ENCODE peak calls at places on chromosomes 7 and 10, in seven cellular contexts. T, N, D, M, Z, C and J are unnamed samples.

GRCh38 chr10:5959116-5959515 is 18.2 kb downstream of the IL15RA start:
- DNase-seq in M (no peak), D (peak; percentile 1), C (no peak), T (no peak), Z (no peak), N (no peak), J (no peak)

GRCh38 chr10:46019541-46020343 is 10.7 kb downstream of the NCOA4 start:
- DNase-seq in D (peak; percentile 61), C (no peak), T (peak; percentile 45), N (peak; percentile 20), Z (no peak), M (no peak), J (no peak)

GRCh38 chr7:122304604-122304975 is at the start of gene FEZF1:
- DNase-seq in D (no peak), Z (no peak), N (peak; percentile 81), M (no peak), T (no peak), C (no peak), J (no peak)

GRCh38 chr7:151115836-151116418 is 29.7 kb downstream of the AGAP3 start:
- DNase-seq in C (peak; percentile 33), M (peak; percentile 81), D (no peak), N (peak; percentile 63), Z (peak; percentile 64), T (no peak), J (no peak)

GRCh38 chr7:32500922-32501341 is 5.6 kb downstream of the AVL9 start:
- DNase-seq in Z (no peak), C (no peak), N (no peak), D (no peak), T (peak; percentile 58), M (no peak), J (no peak)

GRCh38 chr7:151566897-151567320 is 47.2 kb upstream of the RHEB start:
- DNase-seq in C (no peak), N (peak; percentile 52), M (no peak), Z (no peak), T (no peak), D (no peak), J (no peak)

GRCh38 chr10:11898372-11899066 is 75.4 kb downstream of the PROSER2 start:
- DNase-seq in D (no peak), M (peak; percentile 78), T (no peak), C (no peak), Z (peak; percentile 78), N (no peak), J (peak; percentile 94)

GRCh38 chr10:15587271-15587670 is 132.5 kb downstream of the ITGA8 start:
- DNase-seq in D (no peak), C (no peak), T (no peak), M (no peak), Z (no peak), N (no peak), J (no peak)

GRCh38 chr10:124886195-124886594 is 55.7 kb upstream of the ZRANB1 start:
- DNase-seq in M (no peak), N (no peak), Z (no peak), D (no peak), C (no peak), T (no peak), J (no peak)

GRCh38 chr10:73467210-73467609 is 28.6 kb downstream of the PPP3CB start:
- DNase-seq in Z (no peak), N (no peak), M (no peak), T (no peak), C (no peak), D (no peak), J (no peak)

GRCh38 chr7:35465791-35466336 is 212.0 kb upstream of the TBX20 start:
- DNase-seq in Z (peak; percentile 47), D (peak; percentile 85), M (peak; percentile 62), T (no peak), N (no peak), C (no peak), J (no peak)

GRCh38 chr10:117900280-117900679 is 146.5 kb downstream of the RAB11FIP2 start:
- DNase-seq in D (no peak), C (no peak), T (no peak), N (no peak), Z (no peak), M (no peak), J (no peak)

GRCh38 chr10:23038172-23038571 is 57.2 kb upstream of the MSRB2 start:
- DNase-seq in D (no peak), N (no peak), M (no peak), Z (no peak), T (no peak), C (no peak), J (no peak)

GRCh38 chr10:70590663-70591416 is 11.7 kb downstream of the PRF1 start:
- DNase-seq in C (peak; percentile 11), Z (no peak), M (peak; percentile 17), N (no peak), D (no peak), T (no peak), J (no peak)

GRCh38 chr10:92492748-92493240 is 81.1 kb downstream of the IDE start:
- DNase-seq in C (no peak), N (no peak), T (no peak), Z (no peak), D (no peak), M (no peak), J (no peak)

GRCh38 chr10:100518761-100519241 is 860 bp downstream of the SEC31B start:
- DNase-seq in C (peak; percentile 84), T (peak; percentile 82), N (peak; percentile 87), D (peak; percentile 48), Z (peak; percentile 44), M (peak; percentile 79), J (peak; percentile 79)

GRCh38 chr7:135713836-135714470 is 14.0 kb downstream of the SLC13A4 start:
- DNase-seq in Z (no peak), M (no peak), T (no peak), C (no peak), N (no peak), D (no peak), J (peak; percentile 36)

GRCh38 chr7:118918556-118918955 is 694.1 kb downstream of the ANKRD7 start:
- DNase-seq in M (no peak), Z (no peak), T (no peak), N (peak; percentile 28), C (no peak), D (no peak), J (peak; percentile 36)

GRCh38 chr7:125484755-125485154 is 555.1 kb upstream of the POT1 start:
- DNase-seq in M (no peak), T (no peak), N (no peak), C (no peak), D (no peak), Z (no peak), J (no peak)

GRCh38 chr7:137685439-137686164 is 161.2 kb downstream of the DGKI start:
- DNase-seq in C (no peak), T (no peak), M (no peak), Z (no peak), D (no peak), N (no peak), J (no peak)

GRCh38 chr10:74917481-74918077 is 91.2 kb downstream of the KAT6B start:
- DNase-seq in Z (no peak), T (no peak), M (no peak), C (no peak), D (no peak), N (no peak), J (no peak)

GRCh38 chr10:101629781-101630419 is 41.8 kb downstream of the DPCD start:
- DNase-seq in D (no peak), Z (no peak), M (no peak), C (no peak), T (no peak), N (no peak), J (no peak)

GRCh38 chr7:2036786-2037185 is 196.0 kb downstream of the MAD1L1 start:
- DNase-seq in M (no peak), T (no peak), N (no peak), D (no peak), C (no peak), Z (peak; percentile 12), J (no peak)

GRCh38 chr10:79349072-79349491 is 1.8 kb downstream of the PPIF start:
- DNase-seq in T (no peak), M (no peak), C (peak; percentile 12), Z (peak; percentile 37), D (no peak), N (no peak), J (no peak)
- H3K27ac ChIP-seq in T (no peak overlapping the region), M (peak overlapping the region; percentile 95), C (no peak overlapping the region), Z (peak overlapping the region; percentile 28), D (no peak overlapping the region), N (no peak overlapping the region), J (no peak overlapping the region)

DNA sequence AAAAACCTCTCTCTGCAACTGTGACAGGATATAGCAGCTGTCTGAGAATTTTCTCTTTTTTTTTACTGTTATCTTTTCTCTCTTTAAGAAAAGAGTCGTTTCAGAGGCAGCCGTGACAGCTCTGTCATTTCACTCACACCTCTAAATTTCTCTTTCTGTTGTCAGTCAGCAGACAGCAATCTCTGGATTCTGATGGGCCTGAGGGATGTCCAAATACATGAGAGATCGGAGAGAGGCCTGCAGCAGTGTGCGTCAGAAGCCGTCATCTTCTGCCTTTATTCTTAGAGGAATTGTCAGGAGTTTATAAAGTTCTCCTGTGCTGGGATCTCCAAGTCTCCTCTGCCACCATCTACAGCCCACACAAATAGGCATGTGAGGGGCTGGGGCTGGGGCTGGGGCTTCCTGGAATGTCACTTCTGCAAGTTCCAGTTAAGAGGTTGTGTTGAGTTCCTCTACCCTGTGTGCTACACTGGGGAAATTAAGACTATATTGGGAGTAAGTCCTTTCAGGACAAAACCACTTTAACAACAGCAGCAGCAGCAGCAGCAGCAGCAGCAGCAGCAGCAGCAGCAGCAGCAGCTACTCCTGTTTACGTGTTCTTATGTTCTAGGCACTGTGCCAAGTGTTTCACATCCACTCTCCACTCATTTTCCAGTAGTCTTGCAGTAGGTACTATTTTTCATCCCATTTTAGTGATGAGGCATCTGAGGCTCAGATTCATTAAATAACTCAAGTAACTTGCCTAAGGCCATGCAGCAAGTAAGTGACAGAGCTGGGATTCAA is 541.3 kb downstream of the LRMDA start:
- DNase-seq in D (no peak), M (no peak), C (no peak), N (no peak), T (peak; percentile 7), Z (no peak), J (peak; percentile 5)
- H3K27ac ChIP-seq in D (peak overlapping the region; percentile 35), M (peak overlapping the region; percentile 49), C (no peak overlapping the region), N (no peak overlapping the region), T (no peak overlapping the region), Z (no peak overlapping the region), J (no peak overlapping the region)

GRCh38 chr10:98572594-98572993 is 125.9 kb upstream of the HPS1 start:
- DNase-seq in Z (no peak), C (no peak), T (no peak), N (no peak), D (no peak), M (no peak), J (no peak)

GRCh38 chr10:98570764-98571163 is 124.0 kb upstream of the HPS1 start:
- DNase-seq in Z (no peak), T (no peak), D (no peak), N (no peak), C (no peak), M (no peak), J (no peak)

GRCh38 chr10:98563811-98564210 is 117.1 kb upstream of the HPS1 start:
- DNase-seq in T (peak; percentile 52), Z (no peak), N (no peak), C (no peak), M (no peak), D (no peak), J (no peak)

GRCh38 chr10:98569878-98570277 is 123.1 kb upstream of the HPS1 start:
- DNase-seq in D (no peak), M (no peak), T (no peak), Z (no peak), N (no peak), C (no peak), J (no peak)

GRCh38 chr10:98567396-98567795 is 120.7 kb upstream of the HPS1 start:
- DNase-seq in D (no peak), M (no peak), T (no peak), C (no peak), N (no peak), Z (no peak), J (peak; percentile 20)
- H3K27ac ChIP-seq in D (no peak overlapping the region), M (no peak overlapping the region), T (no peak overlapping the region), C (no peak overlapping the region), N (no peak overlapping the region), Z (no peak overlapping the region), J (no peak overlapping the region)

GRCh38 chr7:101861223-101861775 is 43.9 kb downstream of the CUX1 start:
- DNase-seq in C (no peak), M (no peak), T (no peak), Z (no peak), N (no peak), D (no peak), J (no peak)
- H3K27ac ChIP-seq in C (no peak overlapping the region), M (no peak overlapping the region), T (no peak overlapping the region), Z (no peak overlapping the region), N (peak overlapping the region; percentile 98), D (peak overlapping the region; percentile 70), J (no peak overlapping the region)